ENCODE peak calls at places on chromosomes 2 and 18, in six cellular contexts. O is IMR-90, N is mammary epithelial cell, E is MM.1S, G is endothelial cell of umbilical vein, T is neural progenitor cell. U is an unnamed sample.

GRCh38 chr2:5691659-5692529 is at the start of gene SOX11:
- DNase-seq in E (no peak), T (peak), G (no peak), N (no peak), O (peak), U (no peak)

GRCh38 chr2:133977385-133977784 is 276.5 kb upstream of the MGAT5 start:
- DNase-seq in O (no peak), E (peak), G (no peak), N (no peak), T (no peak), U (no peak)

GRCh38 chr18:45874501-45875184 is 49.2 kb downstream of the SIGLEC15 start:
- DNase-seq in O (peak), E (peak), T (no peak), G (no peak), N (peak), U (no peak)

GRCh38 chr18:715626-716025 is 3.2 kb upstream of the ENOSF1 start:
- DNase-seq in O (peak), G (peak), E (no peak), N (peak), T (no peak), U (peak)

GRCh38 chr2:223026357-223027110 is 25.5 kb upstream of the KCNE4 start:
- DNase-seq in G (peak), O (peak), N (no peak), T (no peak), E (no peak), U (peak)

GRCh38 chr2:29223851-29224692 is 108.9 kb downstream of the CLIP4 start:
- DNase-seq in G (peak), O (peak), N (peak), T (no peak), E (no peak), U (peak)

GRCh38 chr18:63626431-63626830 is 17.6 kb downstream of the SERPINB4 start:
- DNase-seq in O (no peak), N (no peak), E (no peak), T (no peak), G (no peak), U (no peak)

GRCh38 chr2:88220733-88221132 is 50.6 kb downstream of the THNSL2 start:
- DNase-seq in N (no peak), E (peak), G (no peak), T (peak), O (no peak), U (no peak)

GRCh38 chr2:106953779-106954178 is 67.8 kb upstream of the ST6GAL2 start:
- DNase-seq in E (no peak), O (no peak), T (peak), G (no peak), N (no peak), U (no peak)

GRCh38 chr2:8573234-8573941 is 108.5 kb upstream of the ID2 start:
- DNase-seq in O (no peak), G (no peak), E (no peak), T (no peak), N (no peak), U (no peak)

GRCh38 chr18:13388586-13389490 is 170.3 kb downstream of the LDLRAD4 start:
- DNase-seq in E (no peak), N (no peak), T (no peak), O (no peak), G (no peak), U (no peak)

GRCh38 chr2:136441979-136442378 is 323.4 kb upstream of the THSD7B start:
- DNase-seq in O (no peak), T (no peak), N (no peak), E (no peak), G (no peak), U (no peak)

GRCh38 chr2:143071185-143071876 is 57.9 kb upstream of the ARHGAP15 start:
- DNase-seq in T (no peak), N (peak), O (no peak), E (no peak), G (no peak), U (peak)

GRCh38 chr2:159051656-159052055 is 83.2 kb downstream of the TANC1 start:
- DNase-seq in G (no peak), O (peak), T (no peak), N (no peak), E (no peak), U (no peak)

GRCh38 chr18:6752200-6752873 is 22.8 kb downstream of the ARHGAP28 start:
- DNase-seq in E (no peak), N (no peak), T (peak), G (peak), O (peak), U (no peak)

GRCh38 chr2:205556841-205557539 is 125.3 kb upstream of the NRP2 start:
- DNase-seq in O (no peak), G (no peak), T (peak), E (no peak), N (no peak), U (no peak)

GRCh38 chr18:50268022-50268747 is 1.9 kb upstream of the CFAP53 start:
- DNase-seq in G (peak), T (peak), E (peak), N (no peak), O (peak), U (no peak)

GRCh38 chr2:188085421-188085820 is 206.3 kb upstream of the GULP1 start:
- DNase-seq in T (no peak), O (no peak), E (no peak), G (no peak), N (no peak), U (no peak)

GRCh38 chr18:67241292-67241691 is 275.2 kb downstream of the DSEL start:
- DNase-seq in O (no peak), N (no peak), G (no peak), E (no peak), T (no peak), U (no peak)

GRCh38 chr2:26712486-26713465 is 20.3 kb downstream of the KCNK3 start:
- DNase-seq in G (no peak), E (no peak), N (no peak), T (no peak), O (no peak), U (no peak)

GRCh38 chr2:176129013-176129796 is at the start of gene HOXD8:
- DNase-seq in N (no peak), T (peak), G (peak), O (peak), E (no peak), U (no peak)

GRCh38 chr2:18719978-18720775 is 130.8 kb upstream of the NT5C1B start:
- DNase-seq in E (no peak), N (peak), G (peak), T (no peak), O (peak), U (peak)

GRCh38 chr2:236882931-236883330 is 202.8 kb upstream of the COPS8 start:
- DNase-seq in G (no peak), N (peak), O (no peak), T (no peak), E (no peak), U (peak)

GRCh38 chr18:33744032-33744697 is 166.1 kb downstream of the ASXL3 start:
- DNase-seq in T (no peak), N (no peak), G (no peak), O (no peak), E (no peak), U (no peak)

GRCh38 chr2:28521663-28522062 is 25.8 kb downstream of the PLB1 start:
- DNase-seq in T (no peak), G (no peak), N (no peak), O (no peak), E (no peak), U (no peak)

GRCh38 chr2:38690499-38691420 is 24.8 kb downstream of the GALM start:
- DNase-seq in E (no peak), G (peak), O (peak), N (peak), T (no peak), U (peak)

GRCh38 chr2:175355246-175355645 is 173.7 kb upstream of the ATP5MC3 start:
- DNase-seq in E (no peak), G (no peak), T (no peak), O (no peak), N (no peak), U (no peak)

GRCh38 chr2:101274142-101274541 is 21.5 kb downstream of the CNOT11 start:
- DNase-seq in N (no peak), T (no peak), G (no peak), E (no peak), O (no peak), U (no peak)

GRCh38 chr18:37673196-37673595 is 107.6 kb upstream of the CELF4 start:
- DNase-seq in O (no peak), N (no peak), G (no peak), T (no peak), E (no peak), U (no peak)

GRCh38 chr18:48468151-48468550 is 59.0 kb upstream of the ZBTB7C start:
- DNase-seq in G (no peak), N (no peak), E (no peak), T (no peak), O (no peak), U (no peak)

GRCh38 chr18:79136742-79137141 is 67.5 kb downstream of the ATP9B start:
- DNase-seq in O (no peak), T (no peak), E (no peak), G (no peak), N (no peak), U (no peak)

GRCh38 chr2:212968284-212969081 is 182.9 kb downstream of the IKZF2 start:
- DNase-seq in E (no peak), O (no peak), N (peak), T (peak), G (no peak), U (peak)

GRCh38 chr18:77067315-77068061 is 65.1 kb downstream of the MBP start:
- DNase-seq in G (peak), O (peak), N (peak), E (no peak), T (no peak), U (peak)
- H3K4me3 ChIP-seq in G (peak), O (no peak), N (no peak), E (no peak), T (no peak), U (peak)

GRCh38 chr2:206993964-206994363 is 54.6 kb downstream of the CPO start:
- DNase-seq in T (no peak), E (no peak), N (no peak), G (no peak), O (peak), U (no peak)
- H2AFZ ChIP-seq in T (no peak), E (no peak), N (peak), G (no peak), O (no peak), U (no peak)

GRCh38 chr18:57353137-57353939 is 981 bp downstream of the ST8SIA3 start:
- DNase-seq in E (no peak), N (no peak), G (no peak), O (no peak), T (peak), U (no peak)
- H3K4me3 ChIP-seq in E (no peak), N (no peak), G (no peak), O (no peak), T (peak), U (no peak)

DNA sequence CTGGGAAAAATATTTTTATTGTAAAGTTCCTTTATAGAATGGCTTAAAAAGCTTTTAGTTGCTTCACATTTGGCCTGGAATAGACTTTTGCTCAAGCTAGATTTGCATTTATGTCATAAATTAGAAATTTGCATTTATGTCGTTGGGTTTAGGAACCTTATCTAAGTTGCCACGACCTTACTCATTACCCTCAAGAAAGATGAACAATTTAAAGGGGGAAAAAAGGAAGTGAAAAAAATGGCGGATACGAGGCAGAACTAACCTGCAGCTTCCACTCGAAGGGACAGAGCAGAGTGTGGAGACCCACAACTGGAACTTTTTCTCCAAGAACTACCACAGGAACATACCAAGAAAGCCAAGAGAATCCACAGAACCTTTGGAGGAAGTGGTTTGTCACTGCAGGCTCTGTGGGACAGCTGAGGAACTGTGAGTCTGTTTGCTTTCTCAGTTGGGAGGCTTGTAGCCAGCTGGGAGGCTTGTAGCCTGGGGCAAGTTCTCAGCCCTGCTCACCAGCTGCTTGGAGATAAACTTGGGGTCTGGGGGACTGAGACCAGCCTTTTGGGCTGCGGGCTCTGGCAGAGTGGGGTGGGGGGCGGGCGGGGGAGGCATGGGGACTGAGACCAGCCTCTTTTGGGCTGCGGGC is 349.9 kb upstream of the MEIS1 start:
- DNase-seq in G (no peak), T (no peak), N (no peak), O (no peak), E (no peak), U (no peak)
- H2AFZ ChIP-seq in G (no peak), T (no peak), N (no peak), O (no peak), E (no peak), U (no peak)

DNA sequence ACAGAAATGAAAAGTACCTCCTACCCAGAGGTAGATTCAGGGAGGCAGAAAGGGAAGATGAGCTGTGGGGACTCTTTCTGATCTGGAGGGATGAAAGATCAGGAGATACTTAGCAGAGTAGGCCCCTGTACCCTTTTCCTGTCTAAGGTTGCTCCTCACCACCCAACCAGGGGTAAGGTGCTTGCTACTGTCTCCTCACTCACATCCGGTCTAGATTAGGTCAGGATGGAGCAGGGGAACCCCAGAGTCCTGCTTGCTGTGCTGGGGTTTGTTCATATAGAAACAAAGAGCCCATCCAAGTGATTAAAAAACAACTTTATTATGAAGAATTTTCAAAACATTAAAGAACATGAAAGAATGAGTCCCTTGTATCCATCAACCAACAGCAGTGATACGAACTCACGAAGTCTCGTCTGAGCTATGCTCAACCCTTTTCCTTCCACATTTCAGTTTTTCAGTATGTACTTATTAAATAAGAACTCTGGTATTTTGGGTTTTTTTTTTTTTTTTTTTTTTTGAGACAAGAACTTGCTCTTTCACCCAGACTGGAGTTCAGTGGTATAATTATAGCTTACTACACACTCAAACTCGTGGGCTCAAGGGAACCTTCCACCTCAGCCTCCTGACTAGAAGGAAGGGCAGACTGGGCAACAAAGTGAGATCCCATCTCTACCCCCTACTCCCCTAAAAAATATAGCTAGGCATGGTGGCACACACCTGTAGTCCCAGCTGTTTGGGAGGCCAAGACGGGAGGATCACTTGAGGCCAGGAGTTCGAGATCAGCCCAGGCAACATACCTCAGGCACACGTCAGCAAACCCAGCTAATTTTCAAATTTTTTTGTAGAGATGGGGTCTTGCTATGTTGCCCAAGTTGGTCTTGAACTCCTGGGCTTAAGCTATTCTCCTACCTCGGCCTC is 28.5 kb upstream of the MCFD2 start:
- DNase-seq in E (peak), T (no peak), G (no peak), O (no peak), N (no peak), U (no peak)
- H3K4me3 ChIP-seq in E (peak), T (no peak), G (no peak), O (no peak), N (no peak), U (no peak)

DNA sequence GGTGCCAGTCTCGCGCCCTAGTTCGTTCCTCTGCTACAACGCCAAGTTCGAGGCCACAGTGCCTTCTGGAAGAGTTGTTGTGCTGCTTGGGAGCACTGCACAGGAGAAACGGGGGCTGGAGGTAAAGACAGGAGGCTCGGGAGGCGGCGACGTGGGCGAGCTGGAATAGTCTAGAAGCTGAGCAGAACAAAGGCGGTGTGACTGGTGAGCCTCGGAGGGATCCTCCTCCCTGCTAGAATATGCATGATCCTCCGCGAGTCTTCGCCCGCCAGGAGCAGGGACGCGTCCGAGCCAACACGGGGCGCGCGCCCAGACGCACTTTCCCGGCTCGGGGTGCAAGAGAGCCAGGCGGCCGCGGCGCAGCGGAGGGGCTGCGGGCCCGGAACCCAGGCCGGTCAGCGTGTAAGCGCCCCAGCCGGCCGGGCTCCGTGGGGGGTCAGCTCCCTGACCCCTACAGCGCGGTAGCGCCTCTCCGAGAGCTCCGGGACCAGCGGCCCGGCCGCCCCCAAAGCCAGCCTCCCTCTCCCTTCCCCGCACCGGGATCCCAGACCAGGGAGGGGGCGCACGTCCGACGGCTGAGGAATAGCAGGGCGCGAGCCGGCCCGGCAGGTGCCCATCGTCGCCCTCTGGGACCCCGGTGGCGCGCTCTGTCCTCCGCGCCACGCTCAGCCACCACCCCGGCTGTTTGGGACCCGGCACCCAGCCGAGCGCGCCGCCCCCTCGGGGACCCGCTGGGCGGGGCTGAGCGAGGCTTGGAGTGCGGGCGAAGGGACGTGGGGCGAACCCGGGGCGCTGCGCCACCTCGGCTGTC is 62.4 kb downstream of the GNAL start:
- DNase-seq in G (no peak), T (peak), O (no peak), N (no peak), E (no peak), U (no peak)
- H2AFZ ChIP-seq in G (no peak), T (peak), O (peak), N (peak), E (no peak), U (no peak)

GRCh38 chr2:178496049-178496448 is 15.8 kb downstream of the PLEKHA3 start:
- DNase-seq in N (no peak), O (no peak), E (no peak), G (no peak), T (no peak), U (no peak)
- H3K4me3 ChIP-seq in N (no peak), O (no peak), E (no peak), G (no peak), T (no peak), U (no peak)

DNA sequence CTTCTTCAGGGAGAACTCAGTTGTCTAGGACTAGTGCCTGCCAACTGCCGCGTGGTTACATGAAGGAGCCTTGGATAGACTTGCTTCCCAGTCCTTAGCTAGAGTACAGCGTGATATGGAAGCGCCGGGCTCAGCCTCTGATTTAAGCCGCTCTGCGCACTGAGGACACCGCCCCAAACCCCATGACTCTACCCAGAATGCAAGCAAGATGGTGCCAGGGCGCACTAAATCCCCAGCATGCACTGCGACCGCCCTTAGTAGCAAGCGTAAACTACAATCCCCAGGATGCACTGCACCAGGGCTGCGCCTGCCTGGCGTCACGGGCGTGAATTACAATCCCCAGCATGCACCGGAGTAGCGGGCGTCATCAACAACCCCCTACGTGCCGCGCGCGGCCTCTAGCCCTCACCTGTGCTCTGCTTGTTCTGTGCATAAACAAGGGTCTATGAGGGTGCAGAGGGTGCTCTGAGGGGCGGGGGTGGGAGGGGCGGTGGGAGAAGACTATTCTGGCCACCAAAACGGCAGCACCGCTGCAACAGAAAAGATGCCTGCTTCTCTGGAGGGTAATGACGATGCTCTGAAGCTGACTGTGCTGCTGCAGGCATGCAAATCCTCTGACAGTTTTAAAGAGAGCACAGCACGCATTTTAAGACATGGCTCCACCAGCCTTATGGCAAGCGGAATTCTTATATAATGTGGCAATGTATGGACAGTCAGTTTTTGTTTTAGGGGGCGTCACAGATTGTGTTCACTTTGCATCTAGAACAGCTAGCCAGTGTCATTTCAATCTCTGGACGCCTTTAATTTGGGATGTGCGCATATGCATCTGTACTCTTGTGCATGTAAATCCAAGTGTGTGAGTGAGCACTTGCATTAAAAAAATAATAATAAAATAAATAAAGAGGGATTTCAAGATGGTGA is 282.5 kb upstream of the MYT1L start:
- DNase-seq in O (peak), G (peak), E (peak), N (peak), T (peak), U (peak)
- H2AFZ ChIP-seq in O (peak), G (no peak), E (peak), N (peak), T (peak), U (peak)

U was measured in PC-3.